ENCODE peak calls at places on chromosomes 12 and 14, in four cellular contexts. One of them, this sample, is unnamed.
A peak's percentile ranks its signal among the peaks of the same experiment; 100 is the strongest.

GRCh38 chr14:105865904-105866840 is 339.8 kb downstream of the TMEM121 start:
- DNase-seq in prostate gland: no peak
- DNase-seq in sigmoid colon: peak; percentile 57
- DNase-seq in lower lobe of right lung: no peak
- DNase-seq in this sample: no peak

GRCh38 chr12:109841356-109841755 is 8.2 kb upstream of the TRPV4 start:
- DNase-seq in prostate gland: no peak
- DNase-seq in sigmoid colon: no peak
- DNase-seq in lower lobe of right lung: no peak
- DNase-seq in this sample: no peak

GRCh38 chr14:56268039-56268438 is 149.8 kb downstream of the PELI2 start:
- DNase-seq in prostate gland: no peak
- DNase-seq in sigmoid colon: no peak
- DNase-seq in lower lobe of right lung: no peak
- DNase-seq in this sample: no peak

GRCh38 chr14:88352299-88353097 is 29.4 kb upstream of the KCNK10 start:
- DNase-seq in prostate gland: no peak
- DNase-seq in sigmoid colon: no peak
- DNase-seq in lower lobe of right lung: no peak
- DNase-seq in this sample: no peak

GRCh38 chr14:61296707-61297502 is 15.8 kb upstream of the TMEM30B start:
- DNase-seq in prostate gland: no peak
- DNase-seq in sigmoid colon: no peak
- DNase-seq in lower lobe of right lung: no peak
- DNase-seq in this sample: no peak

GRCh38 chr14:57512221-57512620 is 18.6 kb upstream of the CCDC198 start:
- DNase-seq in prostate gland: no peak
- DNase-seq in sigmoid colon: no peak
- DNase-seq in lower lobe of right lung: no peak
- DNase-seq in this sample: no peak

GRCh38 chr12:10052111-10052913 is 21.8 kb downstream of the CLEC9A start:
- DNase-seq in prostate gland: no peak
- DNase-seq in sigmoid colon: no peak
- DNase-seq in lower lobe of right lung: no peak
- DNase-seq in this sample: no peak

GRCh38 chr14:58637391-58638230 is at the start of gene DACT1:
- DNase-seq in prostate gland: peak; percentile 45
- DNase-seq in sigmoid colon: peak; percentile 84
- DNase-seq in lower lobe of right lung: peak; percentile 60
- DNase-seq in this sample: peak; percentile 53

GRCh38 chr14:65496178-65496993 is 83.9 kb downstream of the FUT8 start:
- DNase-seq in prostate gland: no peak
- DNase-seq in sigmoid colon: no peak
- DNase-seq in lower lobe of right lung: no peak
- DNase-seq in this sample: no peak

GRCh38 chr14:56120091-56120632 is 2.0 kb downstream of the PELI2 start:
- DNase-seq in prostate gland: no peak
- DNase-seq in sigmoid colon: peak; percentile 59
- DNase-seq in lower lobe of right lung: no peak
- DNase-seq in this sample: no peak

GRCh38 chr12:68462799-68463198 is 130.6 kb upstream of the MDM1 start:
- DNase-seq in prostate gland: no peak
- DNase-seq in sigmoid colon: no peak
- DNase-seq in lower lobe of right lung: no peak
- DNase-seq in this sample: no peak

GRCh38 chr14:25111061-25111601 is 61.2 kb upstream of the STXBP6 start:
- DNase-seq in prostate gland: no peak
- DNase-seq in sigmoid colon: no peak
- DNase-seq in lower lobe of right lung: no peak
- DNase-seq in this sample: no peak

DNA sequence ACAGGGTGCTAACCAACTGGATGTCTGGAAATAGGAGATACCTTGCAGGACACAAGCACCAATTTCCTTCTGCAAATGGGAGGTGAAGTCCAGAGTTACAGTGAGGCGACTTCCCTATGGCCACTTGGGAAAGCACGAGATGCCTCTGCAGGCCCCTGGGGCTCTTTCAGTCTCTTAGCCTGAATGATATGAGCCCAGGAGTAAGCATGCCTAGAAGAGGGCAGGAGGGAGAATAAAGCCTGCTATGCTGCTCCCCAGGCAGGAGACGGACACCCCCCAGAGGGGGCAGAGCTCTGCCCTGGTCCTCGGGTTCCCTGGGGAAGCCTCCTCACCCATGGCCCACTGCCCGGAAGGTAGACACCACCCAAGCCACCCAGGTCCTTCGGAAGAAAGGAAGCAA is 105.1 kb downstream of the GCH1 start:
- DNase-seq in prostate gland: no peak
- DNase-seq in sigmoid colon: no peak
- DNase-seq in lower lobe of right lung: no peak
- DNase-seq in this sample: no peak
- H3K27ac ChIP-seq in prostate gland: no peak overlapping the region
- H3K27ac ChIP-seq in sigmoid colon: no peak overlapping the region
- H3K27ac ChIP-seq in lower lobe of right lung: no peak overlapping the region
- H3K27ac ChIP-seq in this sample: no peak overlapping the region

GRCh38 chr12:127351481-127352010 is 915.4 kb upstream of the TMEM132C start:
- DNase-seq in prostate gland: no peak
- DNase-seq in sigmoid colon: no peak
- DNase-seq in lower lobe of right lung: no peak
- DNase-seq in this sample: no peak

GRCh38 chr12:127360580-127360979 is 906.4 kb upstream of the TMEM132C start:
- DNase-seq in prostate gland: no peak
- DNase-seq in sigmoid colon: no peak
- DNase-seq in lower lobe of right lung: no peak
- DNase-seq in this sample: no peak

GRCh38 chr12:127355061-127355820 is 911.7 kb upstream of the TMEM132C start:
- DNase-seq in prostate gland: no peak
- DNase-seq in sigmoid colon: no peak
- DNase-seq in lower lobe of right lung: no peak
- DNase-seq in this sample: no peak
- TF ChIP-seq CTCF in prostate gland: no peak
- TF ChIP-seq CTCF in sigmoid colon: no peak
- TF ChIP-seq CTCF in lower lobe of right lung: peak; percentile 10
- TF ChIP-seq CTCF in this sample: no peak

GRCh38 chr12:34595749-34596733 is 573.7 kb downstream of the ALG10 start:
- DNase-seq in prostate gland: no peak
- DNase-seq in sigmoid colon: peak; percentile 37
- DNase-seq in lower lobe of right lung: peak; percentile 18
- DNase-seq in this sample: peak; percentile 12
- H3K9me3 ChIP-seq in prostate gland: no peaks in the 10 kb centered on the region
- H3K9me3 ChIP-seq in sigmoid colon: peaks cover 14% of the 10 kb centered on the region
- H3K9me3 ChIP-seq in lower lobe of right lung: peaks cover 68% of the 10 kb centered on the region
- H3K9me3 ChIP-seq in this sample: peaks cover 78% of the 10 kb centered on the region

GRCh38 chr14:51305761-51306160 is 65.7 kb downstream of the TMX1 start:
- DNase-seq in prostate gland: no peak
- DNase-seq in sigmoid colon: no peak
- DNase-seq in lower lobe of right lung: no peak
- DNase-seq in this sample: no peak
- H3K27ac ChIP-seq in prostate gland: no peak overlapping the region
- H3K27ac ChIP-seq in sigmoid colon: no peak overlapping the region
- H3K27ac ChIP-seq in lower lobe of right lung: no peak overlapping the region
- H3K27ac ChIP-seq in this sample: no peak overlapping the region

GRCh38 chr14:54487771-54488170 is 1.0 kb downstream of the GMFB start:
- DNase-seq in prostate gland: no peak
- DNase-seq in sigmoid colon: no peak
- DNase-seq in lower lobe of right lung: no peak
- DNase-seq in this sample: no peak

GRCh38 chr14:54488646-54489317 is at the start of gene GMFB:
- DNase-seq in prostate gland: peak; percentile 90
- DNase-seq in sigmoid colon: peak; percentile 96
- DNase-seq in lower lobe of right lung: peak; percentile 95
- DNase-seq in this sample: peak; percentile 87

GRCh38 chr14:54489318-54489683 is 521 bp upstream of the GMFB start:
- DNase-seq in prostate gland: no peak
- DNase-seq in sigmoid colon: no peak
- DNase-seq in lower lobe of right lung: no peak
- DNase-seq in this sample: no peak

GRCh38 chr14:54486685-54487084 is 2.1 kb downstream of the GMFB start:
- DNase-seq in prostate gland: no peak
- DNase-seq in sigmoid colon: no peak
- DNase-seq in lower lobe of right lung: no peak
- DNase-seq in this sample: no peak

GRCh38 chr14:54488318-54488645 is 498 bp downstream of the GMFB start:
- DNase-seq in prostate gland: no peak
- DNase-seq in sigmoid colon: no peak
- DNase-seq in lower lobe of right lung: no peak
- DNase-seq in this sample: no peak
- TF ChIP-seq CTCF in prostate gland: no peak
- TF ChIP-seq CTCF in sigmoid colon: no peak
- TF ChIP-seq CTCF in lower lobe of right lung: no peak
- TF ChIP-seq CTCF in this sample: no peak

GRCh38 chr12:34397591-34398365 is 375.5 kb downstream of the ALG10 start:
- DNase-seq in prostate gland: peak; percentile 3
- DNase-seq in sigmoid colon: peak; percentile 51
- DNase-seq in lower lobe of right lung: peak; percentile 23
- DNase-seq in this sample: no peak
- H3K9me3 ChIP-seq in prostate gland: no peaks in the 10 kb centered on the region
- H3K9me3 ChIP-seq in sigmoid colon: peaks cover 4% of the 10 kb centered on the region
- H3K9me3 ChIP-seq in lower lobe of right lung: peaks cover 15% of the 10 kb centered on the region
- H3K9me3 ChIP-seq in this sample: peaks cover 17% of the 10 kb centered on the region

GRCh38 chr14:85583311-85583710 is 53.4 kb downstream of the FLRT2 start:
- DNase-seq in prostate gland: no peak
- DNase-seq in sigmoid colon: no peak
- DNase-seq in lower lobe of right lung: no peak
- DNase-seq in this sample: no peak

GRCh38 chr14:85578925-85579324 is 49.0 kb downstream of the FLRT2 start:
- DNase-seq in prostate gland: no peak
- DNase-seq in sigmoid colon: no peak
- DNase-seq in lower lobe of right lung: no peak
- DNase-seq in this sample: no peak

GRCh38 chr14:85579957-85580356 is 50.0 kb downstream of the FLRT2 start:
- DNase-seq in prostate gland: no peak
- DNase-seq in sigmoid colon: no peak
- DNase-seq in lower lobe of right lung: no peak
- DNase-seq in this sample: no peak

GRCh38 chr14:85577542-85578140 is 47.7 kb downstream of the FLRT2 start:
- DNase-seq in prostate gland: no peak
- DNase-seq in sigmoid colon: no peak
- DNase-seq in lower lobe of right lung: no peak
- DNase-seq in this sample: no peak

DNA sequence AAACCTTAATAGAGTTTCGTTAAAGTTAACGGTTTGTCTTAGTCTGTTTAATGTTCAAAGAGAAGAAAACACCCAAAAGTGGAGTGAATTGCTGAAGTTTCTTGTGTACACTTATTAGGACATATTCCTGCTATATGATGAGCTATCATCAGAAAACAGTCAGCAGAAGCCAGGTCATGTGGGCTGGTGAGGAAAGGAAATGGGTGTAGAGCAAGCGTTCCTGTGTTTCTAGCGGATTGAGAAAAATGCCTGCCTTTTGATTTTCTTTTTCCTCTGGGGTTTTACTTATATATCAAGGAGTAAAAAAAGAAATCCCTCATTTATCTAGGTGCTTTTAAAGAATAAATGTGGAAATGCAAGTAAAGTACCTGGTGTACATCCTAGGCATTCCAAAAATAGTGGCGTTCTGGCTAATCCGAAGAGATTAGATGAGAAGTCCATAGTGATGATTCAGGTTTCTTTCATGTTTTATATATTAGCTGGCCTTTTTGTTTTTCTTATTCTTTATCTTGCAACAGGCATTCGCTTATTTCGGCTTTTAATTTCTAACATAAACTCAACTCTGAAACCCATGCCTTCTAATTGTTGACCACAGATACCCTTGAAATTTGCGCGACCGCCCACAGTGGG is 50.7 kb downstream of the FLRT2 start:
- DNase-seq in prostate gland: no peak
- DNase-seq in sigmoid colon: no peak
- DNase-seq in lower lobe of right lung: no peak
- DNase-seq in this sample: no peak
- H3K27ac ChIP-seq in prostate gland: no peak overlapping the region
- H3K27ac ChIP-seq in sigmoid colon: no peak overlapping the region
- H3K27ac ChIP-seq in lower lobe of right lung: no peak overlapping the region
- H3K27ac ChIP-seq in this sample: no peak overlapping the region

DNA sequence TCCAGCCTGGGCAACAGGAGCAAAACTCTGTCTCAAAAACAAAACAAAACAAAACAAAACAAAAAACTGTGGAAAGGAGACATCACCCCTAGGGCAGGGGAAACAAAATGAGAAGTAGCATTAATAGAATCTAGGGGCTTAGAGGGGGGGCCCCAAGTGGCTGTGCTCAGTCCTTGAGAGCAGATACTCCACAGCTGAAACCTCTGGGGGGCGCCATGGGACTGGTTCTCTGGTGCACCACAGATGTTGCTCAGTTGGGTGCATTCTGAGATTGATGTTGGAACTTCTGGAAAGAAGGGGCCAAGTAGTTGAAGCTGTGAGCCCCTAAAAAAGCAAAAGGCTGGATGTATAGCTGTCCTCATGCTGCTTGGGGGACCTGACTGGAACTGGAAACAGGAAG is 11.8 kb upstream of the SYNE2 start:
- DNase-seq in prostate gland: no peak
- DNase-seq in sigmoid colon: no peak
- DNase-seq in lower lobe of right lung: peak; percentile 61
- DNase-seq in this sample: peak; percentile 53
- TF ChIP-seq CTCF in prostate gland: no peak
- TF ChIP-seq CTCF in sigmoid colon: no peak
- TF ChIP-seq CTCF in lower lobe of right lung: peak; percentile 36
- TF ChIP-seq CTCF in this sample: peak; percentile 49

DNA sequence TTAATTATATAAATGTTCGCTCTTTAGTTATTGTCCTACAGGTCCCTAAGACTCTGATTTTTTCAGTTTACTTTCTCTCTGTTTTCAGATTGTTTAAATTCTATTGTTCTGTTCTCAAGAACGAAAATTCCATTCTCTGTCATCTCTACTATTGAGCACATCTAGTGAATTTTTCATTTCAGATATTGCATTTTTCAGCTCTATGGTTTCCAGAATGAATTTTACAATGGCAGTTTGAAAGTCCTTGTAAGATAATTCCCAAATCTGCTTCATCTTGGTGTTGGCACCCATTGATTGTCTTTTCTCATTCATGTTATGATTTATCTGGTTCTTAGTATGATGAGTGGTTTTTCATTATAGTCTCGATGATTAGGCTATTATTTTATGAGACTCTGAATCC is 519.6 kb upstream of the LRFN5 start:
- DNase-seq in prostate gland: no peak
- DNase-seq in sigmoid colon: no peak
- DNase-seq in lower lobe of right lung: no peak
- DNase-seq in this sample: no peak
- H3K9me3 ChIP-seq in prostate gland: no peaks in the 10 kb centered on the region
- H3K9me3 ChIP-seq in sigmoid colon: no peaks in the 10 kb centered on the region
- H3K9me3 ChIP-seq in lower lobe of right lung: peaks cover 9% of the 10 kb centered on the region
- H3K9me3 ChIP-seq in this sample: peaks cover 24% of the 10 kb centered on the region

GRCh38 chr12:120199595-120200306 is 1.2 kb downstream of the RPLP0 start:
- DNase-seq in prostate gland: no peak
- DNase-seq in sigmoid colon: peak; percentile 85
- DNase-seq in lower lobe of right lung: no peak
- DNase-seq in this sample: no peak
- H3K27ac ChIP-seq in prostate gland: peak overlapping the region; percentile 71
- H3K27ac ChIP-seq in sigmoid colon: peak overlapping the region; percentile 85
- H3K27ac ChIP-seq in lower lobe of right lung: peak overlapping the region; percentile 89
- H3K27ac ChIP-seq in this sample: peak overlapping the region; percentile 67

This sample was measured in CD4-positive, alpha-beta T cell.